ENCODE peak calls at places on chromosomes 12 and 14, in seven cellular contexts. One of them, this sample, is unnamed.

GRCh38 chr14:91521058-91521721 is 11.1 kb upstream of the PPP4R3A start:
- DNase-seq in suprapubic skin: no peak
- DNase-seq in uterus: no peak
- DNase-seq in sigmoid colon: no peak
- DNase-seq in OCI-LY7: no peak
- DNase-seq in dorsolateral prefrontal cortex: no peak
- DNase-seq in tibial artery: no peak
- DNase-seq in this sample: no peak

GRCh38 chr14:28375295-28375694 is 391.3 kb upstream of the FOXG1 start:
- DNase-seq in suprapubic skin: no peak
- DNase-seq in uterus: no peak
- DNase-seq in sigmoid colon: no peak
- DNase-seq in OCI-LY7: no peak
- DNase-seq in dorsolateral prefrontal cortex: no peak
- DNase-seq in tibial artery: no peak
- DNase-seq in this sample: no peak

GRCh38 chr14:102050625-102051024 is 36.2 kb downstream of the HSP90AA1 start:
- DNase-seq in suprapubic skin: no peak
- DNase-seq in uterus: no peak
- DNase-seq in sigmoid colon: no peak
- DNase-seq in OCI-LY7: no peak
- DNase-seq in dorsolateral prefrontal cortex: no peak
- DNase-seq in tibial artery: no peak
- DNase-seq in this sample: no peak

GRCh38 chr12:47360771-47361388 is 281.1 kb upstream of the AMIGO2 start:
- DNase-seq in suprapubic skin: no peak
- DNase-seq in uterus: no peak
- DNase-seq in sigmoid colon: no peak
- DNase-seq in OCI-LY7: peak; percentile 41
- DNase-seq in dorsolateral prefrontal cortex: no peak
- DNase-seq in tibial artery: no peak
- DNase-seq in this sample: no peak

GRCh38 chr14:47346849-47347248 is 328.6 kb downstream of the MDGA2 start:
- DNase-seq in suprapubic skin: no peak
- DNase-seq in uterus: no peak
- DNase-seq in sigmoid colon: no peak
- DNase-seq in OCI-LY7: peak; percentile 52
- DNase-seq in dorsolateral prefrontal cortex: no peak
- DNase-seq in tibial artery: no peak
- DNase-seq in this sample: no peak

GRCh38 chr12:106267535-106267934 is 19.7 kb upstream of the CKAP4 start:
- DNase-seq in suprapubic skin: no peak
- DNase-seq in uterus: no peak
- DNase-seq in sigmoid colon: no peak
- DNase-seq in OCI-LY7: no peak
- DNase-seq in dorsolateral prefrontal cortex: no peak
- DNase-seq in tibial artery: no peak
- DNase-seq in this sample: no peak

GRCh38 chr12:107375231-107375630 is 281.9 kb upstream of the CRY1 start:
- DNase-seq in suprapubic skin: no peak
- DNase-seq in uterus: no peak
- DNase-seq in sigmoid colon: no peak
- DNase-seq in OCI-LY7: no peak
- DNase-seq in dorsolateral prefrontal cortex: no peak
- DNase-seq in tibial artery: no peak
- DNase-seq in this sample: no peak

GRCh38 chr12:12474931-12475485 is 87.7 kb downstream of the DUSP16 start:
- DNase-seq in suprapubic skin: no peak
- DNase-seq in uterus: no peak
- DNase-seq in sigmoid colon: no peak
- DNase-seq in OCI-LY7: no peak
- DNase-seq in dorsolateral prefrontal cortex: no peak
- DNase-seq in tibial artery: no peak
- DNase-seq in this sample: peak; percentile 73

GRCh38 chr12:1205512-1206060 is 214.6 kb downstream of the ERC1 start:
- DNase-seq in suprapubic skin: no peak
- DNase-seq in uterus: no peak
- DNase-seq in sigmoid colon: no peak
- DNase-seq in OCI-LY7: peak; percentile 12
- DNase-seq in dorsolateral prefrontal cortex: no peak
- DNase-seq in tibial artery: no peak
- DNase-seq in this sample: no peak

GRCh38 chr14:20614038-20614840 is 23.1 kb upstream of the RNASE12 start:
- DNase-seq in suprapubic skin: no peak
- DNase-seq in uterus: no peak
- DNase-seq in sigmoid colon: no peak
- DNase-seq in OCI-LY7: no peak
- DNase-seq in dorsolateral prefrontal cortex: no peak
- DNase-seq in tibial artery: no peak
- DNase-seq in this sample: no peak

GRCh38 chr12:90211017-90211416 is 502.4 kb upstream of the ATP2B1 start:
- DNase-seq in suprapubic skin: no peak
- DNase-seq in uterus: no peak
- DNase-seq in sigmoid colon: no peak
- DNase-seq in OCI-LY7: no peak
- DNase-seq in dorsolateral prefrontal cortex: no peak
- DNase-seq in tibial artery: no peak
- DNase-seq in this sample: no peak

GRCh38 chr14:92531151-92531873 is 17.7 kb downstream of the RIN3 start:
- DNase-seq in suprapubic skin: no peak
- DNase-seq in uterus: no peak
- DNase-seq in sigmoid colon: peak; percentile 63
- DNase-seq in OCI-LY7: no peak
- DNase-seq in dorsolateral prefrontal cortex: no peak
- DNase-seq in tibial artery: peak; percentile 69
- DNase-seq in this sample: no peak

GRCh38 chr14:105422695-105423487 is 3.3 kb downstream of the MTA1 start:
- DNase-seq in suprapubic skin: peak; percentile 60
- DNase-seq in uterus: no peak
- DNase-seq in sigmoid colon: no peak
- DNase-seq in OCI-LY7: no peak
- DNase-seq in dorsolateral prefrontal cortex: no peak
- DNase-seq in tibial artery: no peak
- DNase-seq in this sample: no peak

GRCh38 chr14:103708750-103709187 is 6.5 kb downstream of the XRCC3 start:
- DNase-seq in suprapubic skin: no peak
- DNase-seq in uterus: no peak
- DNase-seq in sigmoid colon: peak; percentile 85
- DNase-seq in OCI-LY7: no peak
- DNase-seq in dorsolateral prefrontal cortex: no peak
- DNase-seq in tibial artery: no peak
- DNase-seq in this sample: no peak

GRCh38 chr12:26122681-26123481 is 2.0 kb downstream of the BHLHE41 start:
- DNase-seq in suprapubic skin: peak; percentile 85
- DNase-seq in uterus: peak; percentile 79
- DNase-seq in sigmoid colon: peak; percentile 92
- DNase-seq in OCI-LY7: no peak
- DNase-seq in dorsolateral prefrontal cortex: peak; percentile 55
- DNase-seq in tibial artery: peak; percentile 90
- DNase-seq in this sample: no peak

GRCh38 chr14:90287791-90288190 is 31.4 kb downstream of the PSMC1 start:
- DNase-seq in suprapubic skin: no peak
- DNase-seq in uterus: no peak
- DNase-seq in sigmoid colon: no peak
- DNase-seq in OCI-LY7: no peak
- DNase-seq in dorsolateral prefrontal cortex: no peak
- DNase-seq in tibial artery: no peak
- DNase-seq in this sample: no peak

GRCh38 chr12:25957898-25958253 is 606 bp upstream of the RASSF8 start:
- DNase-seq in suprapubic skin: no peak
- DNase-seq in uterus: peak; percentile 42
- DNase-seq in sigmoid colon: no peak
- DNase-seq in OCI-LY7: no peak
- DNase-seq in dorsolateral prefrontal cortex: no peak
- DNase-seq in tibial artery: peak; percentile 65
- DNase-seq in this sample: no peak

GRCh38 chr14:90384543-90384911 is 12.3 kb upstream of the CALM1 start:
- DNase-seq in suprapubic skin: no peak
- DNase-seq in uterus: no peak
- DNase-seq in sigmoid colon: no peak
- DNase-seq in OCI-LY7: no peak
- DNase-seq in dorsolateral prefrontal cortex: no peak
- DNase-seq in tibial artery: no peak
- DNase-seq in this sample: no peak

GRCh38 chr14:55097894-55098560 is 31.0 kb upstream of the LGALS3 start:
- DNase-seq in suprapubic skin: peak; percentile 69
- DNase-seq in uterus: no peak
- DNase-seq in sigmoid colon: peak; percentile 59
- DNase-seq in OCI-LY7: peak; percentile 41
- DNase-seq in dorsolateral prefrontal cortex: no peak
- DNase-seq in tibial artery: no peak
- DNase-seq in this sample: peak; percentile 98

GRCh38 chr12:131759176-131759575 is 48.3 kb downstream of the SFSWAP start:
- DNase-seq in suprapubic skin: no peak
- DNase-seq in uterus: no peak
- DNase-seq in sigmoid colon: no peak
- DNase-seq in OCI-LY7: no peak
- DNase-seq in dorsolateral prefrontal cortex: no peak
- DNase-seq in tibial artery: no peak
- DNase-seq in this sample: no peak

GRCh38 chr14:95700221-95700976 is 13.5 kb downstream of the TCL1A start:
- DNase-seq in suprapubic skin: no peak
- DNase-seq in uterus: no peak
- DNase-seq in sigmoid colon: no peak
- DNase-seq in OCI-LY7: no peak
- DNase-seq in dorsolateral prefrontal cortex: no peak
- DNase-seq in tibial artery: no peak
- DNase-seq in this sample: no peak

DNA sequence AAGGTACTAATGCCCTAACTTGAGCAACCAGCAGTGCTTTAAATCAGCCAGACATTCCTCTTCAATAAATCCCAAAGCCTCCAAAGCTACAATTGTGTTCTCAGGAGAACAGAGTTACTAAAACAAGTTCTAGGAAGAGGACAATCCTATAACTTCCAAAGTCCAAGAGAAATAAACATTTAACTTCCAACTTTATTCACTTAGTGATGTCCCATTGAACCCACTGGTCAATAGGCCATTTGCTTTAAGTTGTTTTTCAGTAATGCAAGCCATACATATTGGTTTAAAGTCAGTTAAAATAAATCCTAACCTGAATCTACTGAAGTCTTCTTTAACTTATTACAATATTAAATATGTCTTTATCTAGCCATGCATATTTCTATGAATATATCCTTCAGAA is 165.4 kb downstream of the PAWR start:
- DNase-seq in suprapubic skin: no peak
- DNase-seq in uterus: no peak
- DNase-seq in sigmoid colon: no peak
- DNase-seq in OCI-LY7: no peak
- DNase-seq in dorsolateral prefrontal cortex: no peak
- DNase-seq in tibial artery: no peak
- DNase-seq in this sample: no peak
- TF ChIP-seq CTCF in suprapubic skin: no peak
- TF ChIP-seq CTCF in uterus: no peak
- TF ChIP-seq CTCF in sigmoid colon: no peak
- TF ChIP-seq CTCF in OCI-LY7: no peak
- TF ChIP-seq CTCF in dorsolateral prefrontal cortex: no peak
- TF ChIP-seq CTCF in tibial artery: no peak
- TF ChIP-seq CTCF in this sample: no peak

GRCh38 chr14:33948143-33948962 is 2.5 kb downstream of the EGLN3 start:
- DNase-seq in suprapubic skin: no peak
- DNase-seq in uterus: no peak
- DNase-seq in sigmoid colon: no peak
- DNase-seq in OCI-LY7: no peak
- DNase-seq in dorsolateral prefrontal cortex: no peak
- DNase-seq in tibial artery: no peak
- DNase-seq in this sample: no peak

GRCh38 chr14:33943484-33943883 is 7.4 kb downstream of the EGLN3 start:
- DNase-seq in suprapubic skin: no peak
- DNase-seq in uterus: no peak
- DNase-seq in sigmoid colon: no peak
- DNase-seq in OCI-LY7: no peak
- DNase-seq in dorsolateral prefrontal cortex: no peak
- DNase-seq in tibial artery: no peak
- DNase-seq in this sample: no peak

GRCh38 chr14:33949051-33950037 is 1.5 kb downstream of the EGLN3 start:
- DNase-seq in suprapubic skin: no peak
- DNase-seq in uterus: no peak
- DNase-seq in sigmoid colon: no peak
- DNase-seq in OCI-LY7: no peak
- DNase-seq in dorsolateral prefrontal cortex: no peak
- DNase-seq in tibial artery: no peak
- DNase-seq in this sample: no peak

GRCh38 chr14:33945329-33945728 is 5.5 kb downstream of the EGLN3 start:
- DNase-seq in suprapubic skin: no peak
- DNase-seq in uterus: no peak
- DNase-seq in sigmoid colon: no peak
- DNase-seq in OCI-LY7: no peak
- DNase-seq in dorsolateral prefrontal cortex: no peak
- DNase-seq in tibial artery: no peak
- DNase-seq in this sample: no peak

GRCh38 chr14:33946679-33947078 is 4.2 kb downstream of the EGLN3 start:
- DNase-seq in suprapubic skin: no peak
- DNase-seq in uterus: no peak
- DNase-seq in sigmoid colon: no peak
- DNase-seq in OCI-LY7: no peak
- DNase-seq in dorsolateral prefrontal cortex: no peak
- DNase-seq in tibial artery: no peak
- DNase-seq in this sample: no peak
- H3K4me3 ChIP-seq in suprapubic skin: peak overlapping the region; percentile 10
- H3K4me3 ChIP-seq in uterus: no peak overlapping the region
- H3K4me3 ChIP-seq in sigmoid colon: no peak overlapping the region
- H3K4me3 ChIP-seq in OCI-LY7: no peak overlapping the region
- H3K4me3 ChIP-seq in dorsolateral prefrontal cortex: peak overlapping the region; percentile 84
- H3K4me3 ChIP-seq in tibial artery: peak overlapping the region; percentile 21
- H3K4me3 ChIP-seq in this sample: no peak overlapping the region

GRCh38 chr12:76646366-76646765 is 86.8 kb upstream of the OSBPL8 start:
- DNase-seq in suprapubic skin: no peak
- DNase-seq in uterus: no peak
- DNase-seq in sigmoid colon: no peak
- DNase-seq in OCI-LY7: no peak
- DNase-seq in dorsolateral prefrontal cortex: no peak
- DNase-seq in tibial artery: no peak
- DNase-seq in this sample: no peak
- TF ChIP-seq CTCF in suprapubic skin: no peak
- TF ChIP-seq CTCF in uterus: no peak
- TF ChIP-seq CTCF in sigmoid colon: no peak
- TF ChIP-seq CTCF in OCI-LY7: no peak
- TF ChIP-seq CTCF in dorsolateral prefrontal cortex: no peak
- TF ChIP-seq CTCF in tibial artery: no peak
- TF ChIP-seq CTCF in this sample: no peak

GRCh38 chr14:85528882-85529585 is 910 bp upstream of the FLRT2 start:
- DNase-seq in suprapubic skin: no peak
- DNase-seq in uterus: no peak
- DNase-seq in sigmoid colon: no peak
- DNase-seq in OCI-LY7: no peak
- DNase-seq in dorsolateral prefrontal cortex: no peak
- DNase-seq in tibial artery: no peak
- DNase-seq in this sample: no peak

GRCh38 chr14:85527458-85527857 is 2.5 kb upstream of the FLRT2 start:
- DNase-seq in suprapubic skin: no peak
- DNase-seq in uterus: no peak
- DNase-seq in sigmoid colon: no peak
- DNase-seq in OCI-LY7: no peak
- DNase-seq in dorsolateral prefrontal cortex: no peak
- DNase-seq in tibial artery: no peak
- DNase-seq in this sample: no peak

GRCh38 chr14:85529803-85530574 is at the start of gene FLRT2:
- DNase-seq in suprapubic skin: peak; percentile 83
- DNase-seq in uterus: peak; percentile 40
- DNase-seq in sigmoid colon: peak; percentile 74
- DNase-seq in OCI-LY7: no peak
- DNase-seq in dorsolateral prefrontal cortex: peak; percentile 26
- DNase-seq in tibial artery: peak; percentile 80
- DNase-seq in this sample: no peak

GRCh38 chr14:85527006-85527405 is 2.9 kb upstream of the FLRT2 start:
- DNase-seq in suprapubic skin: no peak
- DNase-seq in uterus: no peak
- DNase-seq in sigmoid colon: no peak
- DNase-seq in OCI-LY7: no peak
- DNase-seq in dorsolateral prefrontal cortex: no peak
- DNase-seq in tibial artery: no peak
- DNase-seq in this sample: no peak

GRCh38 chr14:85528080-85528881 is 1.7 kb upstream of the FLRT2 start:
- DNase-seq in suprapubic skin: no peak
- DNase-seq in uterus: no peak
- DNase-seq in sigmoid colon: peak; percentile 66
- DNase-seq in OCI-LY7: no peak
- DNase-seq in dorsolateral prefrontal cortex: no peak
- DNase-seq in tibial artery: no peak
- DNase-seq in this sample: no peak
- H3K4me3 ChIP-seq in suprapubic skin: peak overlapping the region; percentile 78
- H3K4me3 ChIP-seq in uterus: peak overlapping the region; percentile 57
- H3K4me3 ChIP-seq in sigmoid colon: peak overlapping the region; percentile 35
- H3K4me3 ChIP-seq in OCI-LY7: no peak overlapping the region
- H3K4me3 ChIP-seq in dorsolateral prefrontal cortex: peak overlapping the region; percentile 67
- H3K4me3 ChIP-seq in tibial artery: peak overlapping the region; percentile 71
- H3K4me3 ChIP-seq in this sample: no peak overlapping the region